ENCODE peak calls at places on chromosomes 3 and 15, in nine cellular contexts. L, X, B, O, R, I, F, T and K are unnamed samples.

GRCh38 chr3:152298393-152299242 is 29.9 kb downstream of the MBNL1 start:
- DNase-seq in L (peak; percentile 48), X (peak; percentile 29), B (peak; percentile 26), O (peak; percentile 83), R (no peak), I (no peak), F (peak; percentile 44), T (peak; percentile 86), K (no peak)

GRCh38 chr15:70792171-70792573 is 28.8 kb upstream of the UACA start:
- DNase-seq in L (no peak), X (no peak), B (no peak), O (no peak), R (no peak), I (no peak), F (no peak), T (no peak), K (no peak)

GRCh38 chr3:147807773-147808172 is 398.6 kb downstream of the ZIC1 start:
- DNase-seq in L (no peak), X (no peak), B (no peak), O (no peak), R (no peak), I (no peak), F (no peak), T (no peak), K (no peak)

GRCh38 chr3:73718326-73719110 is 93.8 kb upstream of the PDZRN3 start:
- DNase-seq in L (no peak), X (no peak), B (no peak), O (no peak), R (no peak), I (no peak), F (no peak), T (no peak), K (no peak)

GRCh38 chr3:2172561-2173171 is 74.0 kb downstream of the CNTN4 start:
- DNase-seq in L (no peak), X (no peak), B (no peak), O (no peak), R (no peak), I (no peak), F (no peak), T (no peak), K (no peak)

GRCh38 chr3:38348903-38349302 is 2.3 kb downstream of the XYLB start:
- DNase-seq in L (no peak), X (no peak), B (no peak), O (no peak), R (no peak), I (no peak), F (no peak), T (no peak), K (no peak)

GRCh38 chr15:101399431-101399830 is 90.1 kb downstream of the PCSK6 start:
- DNase-seq in L (no peak), X (no peak), B (no peak), O (no peak), R (no peak), I (no peak), F (no peak), T (no peak), K (no peak)

GRCh38 chr15:39191871-39192281 is 389.0 kb upstream of the THBS1 start:
- DNase-seq in L (no peak), X (no peak), B (no peak), O (no peak), R (no peak), I (no peak), F (no peak), T (no peak), K (no peak)

GRCh38 chr3:64031540-64032533 is 8.5 kb upstream of the PSMD6 start:
- DNase-seq in L (no peak), X (no peak), B (no peak), O (no peak), R (no peak), I (no peak), F (no peak), T (no peak), K (no peak)

GRCh38 chr3:123792473-123793201 is 91.5 kb downstream of the MYLK start:
- DNase-seq in L (no peak), X (no peak), B (no peak), O (no peak), R (no peak), I (no peak), F (no peak), T (no peak), K (no peak)

GRCh38 chr3:24496529-24497482 is 2.2 kb upstream of the THRB start:
- DNase-seq in L (no peak), X (peak; percentile 80), B (no peak), O (no peak), R (peak; percentile 96), I (peak; percentile 73), F (peak; percentile 71), T (peak; percentile 91), K (no peak)

GRCh38 chr3:54240319-54240718 is 118.0 kb downstream of the CACNA2D3 start:
- DNase-seq in L (no peak), X (no peak), B (no peak), O (no peak), R (no peak), I (no peak), F (no peak), T (no peak), K (no peak)

GRCh38 chr3:106114220-106114619 is 245.4 kb upstream of the CBLB start:
- DNase-seq in L (no peak), X (no peak), B (no peak), O (no peak), R (no peak), I (no peak), F (no peak), T (no peak), K (no peak)

GRCh38 chr15:67884514-67885225 is 44.8 kb upstream of the RNU6-1 start:
- DNase-seq in L (peak; percentile 44), X (peak; percentile 80), B (peak; percentile 18), O (peak; percentile 18), R (peak; percentile 92), I (peak; percentile 91), F (peak; percentile 89), T (peak; percentile 93), K (peak; percentile 10)

DNA sequence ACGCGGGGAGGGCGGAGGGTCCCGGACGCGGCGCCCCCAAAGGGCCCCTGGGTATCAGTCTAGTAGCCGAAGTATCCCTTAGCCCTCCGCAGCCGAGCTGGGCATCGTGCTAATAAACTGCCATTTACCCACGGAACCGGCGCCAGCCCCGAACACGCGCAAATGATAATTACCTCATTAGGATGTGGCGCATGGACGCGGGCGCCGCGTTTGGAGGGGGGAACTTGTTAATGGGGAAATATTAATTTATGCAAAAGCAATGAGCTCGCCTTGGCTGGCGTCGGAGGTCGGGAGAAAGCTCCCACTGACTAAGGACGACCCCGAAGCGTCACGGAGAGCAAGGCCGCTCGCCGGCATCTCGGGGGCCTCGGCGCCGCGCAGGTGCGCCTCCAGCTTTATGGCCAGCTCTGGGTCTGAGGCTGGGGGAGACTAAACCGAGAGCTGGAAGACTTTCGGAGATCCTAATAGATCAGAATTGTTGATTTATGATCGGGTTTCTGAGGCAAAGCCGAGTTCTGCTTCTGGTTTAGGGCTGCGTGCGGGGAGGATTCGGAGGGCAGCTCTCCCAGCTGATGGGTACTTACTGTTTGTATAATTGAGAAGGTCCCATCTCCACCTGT is 474 bp upstream of the FEZF2 start:
- DNase-seq in L (no peak), X (no peak), B (no peak), O (no peak), R (no peak), I (no peak), F (no peak), T (no peak), K (no peak)
- H3K9me3 ChIP-seq in L (no peaks in the 10 kb centered on the region), X (no peaks in the 10 kb centered on the region), B (no peaks in the 10 kb centered on the region), O (no peaks in the 10 kb centered on the region), R (no peaks in the 10 kb centered on the region), I (no peaks in the 10 kb centered on the region), F (no peaks in the 10 kb centered on the region), T (no peaks in the 10 kb centered on the region), K (no peaks in the 10 kb centered on the region)

GRCh38 chr15:26640601-26641000 is 132.3 kb downstream of the GABRB3 start:
- DNase-seq in L (no peak), X (no peak), B (no peak), O (no peak), R (no peak), I (no peak), F (no peak), T (no peak), K (no peak)
- H3K9me3 ChIP-seq in L (no peaks in the 10 kb centered on the region), X (no peaks in the 10 kb centered on the region), B (no peaks in the 10 kb centered on the region), O (peaks cover 5% of the 10 kb centered on the region), R (no peaks in the 10 kb centered on the region), I (no peaks in the 10 kb centered on the region), F (no peaks in the 10 kb centered on the region), T (peaks cover 3% of the 10 kb centered on the region), K (no peaks in the 10 kb centered on the region)

GRCh38 chr15:79916424-79916823 is 19.6 kb upstream of the MTHFS start:
- DNase-seq in L (no peak), X (no peak), B (no peak), O (no peak), R (no peak), I (no peak), F (no peak), T (no peak), K (no peak)
- H3K9me3 ChIP-seq in L (peaks cover 41% of the 10 kb centered on the region), X (peaks cover 65% of the 10 kb centered on the region), B (peaks cover 41% of the 10 kb centered on the region), O (peaks cover 85% of the 10 kb centered on the region), R (peaks cover 71% of the 10 kb centered on the region), I (peaks cover 86% of the 10 kb centered on the region), F (peaks cover 41% of the 10 kb centered on the region), T (peaks cover 21% of the 10 kb centered on the region), K (peaks cover 18% of the 10 kb centered on the region)

GRCh38 chr15:22226034-22226790 is 145.9 kb downstream of the OR4M2 start:
- DNase-seq in L (no peak), X (no peak), B (no peak), O (no peak), R (no peak), I (no peak), F (no peak), T (peak; percentile 12), K (no peak)
- H3K9me3 ChIP-seq in L (no peaks in the 10 kb centered on the region), X (no peaks in the 10 kb centered on the region), B (no peaks in the 10 kb centered on the region), O (no peaks in the 10 kb centered on the region), R (no peaks in the 10 kb centered on the region), I (no peaks in the 10 kb centered on the region), F (no peaks in the 10 kb centered on the region), T (peaks cover 9% of the 10 kb centered on the region), K (no peaks in the 10 kb centered on the region)

GRCh38 chr3:175941352-175941751 is 1082.2 kb downstream of the NAALADL2 start:
- DNase-seq in L (no peak), X (no peak), B (no peak), O (no peak), R (no peak), I (no peak), F (no peak), T (no peak), K (no peak)
- H3K9me3 ChIP-seq in L (no peaks in the 10 kb centered on the region), X (no peaks in the 10 kb centered on the region), B (peaks cover 3% of the 10 kb centered on the region), O (peaks cover 6% of the 10 kb centered on the region), R (peaks cover 6% of the 10 kb centered on the region), I (peaks cover 7% of the 10 kb centered on the region), F (no peaks in the 10 kb centered on the region), T (no peaks in the 10 kb centered on the region), K (no peaks in the 10 kb centered on the region)